ENCODE peak calls at places on chromosomes 4 and X, in eight cellular contexts. Q is left ventricle myocardium inferior; N is activated CD8-positive, alpha-beta T cell treated with anti-CD3 and anti-CD28 coated beads for 36 hours; P is psoas muscle; S is Peyer's patch; M is GM20000; C is IMR-90; D is pancreas. O is an unnamed sample.
A peak's percentile ranks its signal among the peaks of the same experiment; 100 is the strongest.

GRCh38 chrX:148385471-148385870 is 114.9 kb upstream of the AFF2 start:
- DNase-seq in P (no peak), N (no peak), M (no peak), Q (no peak), C (no peak), D (no peak), S (no peak), O (no peak)

GRCh38 chrX:147565239-147565638 is 346.5 kb upstream of the FMR1 start:
- DNase-seq in P (no peak), D (no peak), C (no peak), S (no peak), N (no peak), M (no peak), Q (no peak), O (no peak)

GRCh38 chr4:26206339-26206738 is 114.5 kb upstream of the RBPJ start:
- DNase-seq in Q (no peak), C (peak; percentile 92), P (no peak), M (no peak), N (no peak), D (no peak), S (no peak), O (no peak)

GRCh38 chrX:39957816-39958561 is 139.8 kb downstream of the BCOR start:
- DNase-seq in N (no peak), D (no peak), M (no peak), C (peak; percentile 31), Q (no peak), P (no peak), S (no peak), O (no peak)

GRCh38 chrX:20267599-20267923 is 852 bp upstream of the RPS6KA3 start:
- DNase-seq in M (no peak), Q (no peak), C (peak; percentile 8), P (peak; percentile 53), S (no peak), D (no peak), N (no peak), O (no peak)

GRCh38 chrX:151227637-151228036 is 51.3 kb downstream of the GPR50 start:
- DNase-seq in N (no peak), P (no peak), M (no peak), D (no peak), S (no peak), Q (no peak), C (no peak), O (no peak)

GRCh38 chr4:102678695-102679335 is 82.0 kb downstream of the MANBA start:
- DNase-seq in Q (no peak), M (no peak), S (no peak), P (no peak), C (no peak), D (no peak), N (no peak), O (no peak)

GRCh38 chr4:17400696-17401095 is 111.2 kb downstream of the QDPR start:
- DNase-seq in D (no peak), P (no peak), S (no peak), Q (no peak), C (no peak), M (no peak), N (no peak), O (no peak)

GRCh38 chrX:150582338-150582948 is 14.0 kb downstream of the MTM1 start:
- DNase-seq in M (no peak), S (no peak), P (no peak), D (no peak), Q (no peak), N (no peak), C (no peak), O (no peak)

GRCh38 chrX:66632986-66633385 is 5.9 kb downstream of the EDA2R start:
- DNase-seq in D (no peak), P (no peak), S (no peak), Q (no peak), M (no peak), C (peak; percentile 35), N (no peak), O (no peak)

GRCh38 chr4:175947117-175947722 is 118.4 kb upstream of the WDR17 start:
- DNase-seq in C (peak; percentile 43), N (no peak), Q (no peak), P (no peak), D (no peak), S (no peak), M (peak; percentile 7), O (no peak)

GRCh38 chr4:169618986-169619385 is 1.4 kb upstream of the CLCN3 start:
- DNase-seq in S (no peak), Q (no peak), N (no peak), P (no peak), D (no peak), M (no peak), C (no peak), O (no peak)

GRCh38 chr4:105963461-105964400 is 68.5 kb downstream of the NPNT start:
- DNase-seq in C (no peak), Q (no peak), D (no peak), M (no peak), S (no peak), N (no peak), P (no peak), O (no peak)

GRCh38 chrX:110509778-110510510 is 151.3 kb downstream of the RTL9 start:
- DNase-seq in N (no peak), S (no peak), D (no peak), M (no peak), P (no peak), Q (no peak), C (no peak), O (no peak)

GRCh38 chr4:56637791-56638190 is 43.3 kb downstream of the HOPX start:
- DNase-seq in P (no peak), C (no peak), M (no peak), Q (no peak), S (no peak), N (no peak), D (no peak), O (no peak)

GRCh38 chr4:10354225-10354624 is 103.0 kb downstream of the ZNF518B start:
- DNase-seq in Q (no peak), S (no peak), C (no peak), P (no peak), D (no peak), N (no peak), M (no peak), O (no peak)

GRCh38 chrX:42778096-42778495 is at the start of gene PPP1R2C:
- DNase-seq in M (no peak), P (peak; percentile 45), N (no peak), D (no peak), C (no peak), S (no peak), Q (no peak), O (no peak)

GRCh38 chr4:90113881-90114457 is 13.2 kb upstream of the CCSER1 start:
- DNase-seq in N (no peak), Q (no peak), S (no peak), D (no peak), C (no peak), M (no peak), P (no peak), O (no peak)

GRCh38 chr4:185201983-185202962 is 1.5 kb downstream of the CFAP97 start:
- DNase-seq in D (no peak), N (peak; percentile 11), C (peak; percentile 42), Q (no peak), S (no peak), P (no peak), M (no peak), O (no peak)

GRCh38 chr4:136690363-136690762 is 841.9 kb downstream of the PCDH18 start:
- DNase-seq in M (no peak), S (no peak), N (no peak), D (no peak), Q (no peak), C (peak; percentile 32), P (no peak), O (no peak)

GRCh38 chrX:49286136-49286535 is 16.5 kb downstream of the PPP1R3F start:
- DNase-seq in M (no peak), D (no peak), C (no peak), N (no peak), S (no peak), P (no peak), Q (no peak), O (no peak)

GRCh38 chrX:49278081-49278480 is 8.5 kb downstream of the PPP1R3F start:
- DNase-seq in D (no peak), Q (no peak), C (no peak), S (no peak), P (no peak), N (no peak), M (no peak), O (no peak)

GRCh38 chrX:49286581-49286980 is 16.9 kb upstream of the GAGE10 start:
- DNase-seq in P (no peak), C (no peak), N (no peak), Q (no peak), M (no peak), S (no peak), D (no peak), O (no peak)

GRCh38 chrX:49284212-49284611 is 14.6 kb downstream of the PPP1R3F start:
- DNase-seq in D (no peak), P (no peak), N (no peak), S (no peak), M (no peak), C (no peak), Q (no peak), O (no peak)

GRCh38 chrX:49282647-49283011 is 13.0 kb downstream of the PPP1R3F start:
- DNase-seq in Q (no peak), D (no peak), M (no peak), P (no peak), S (no peak), C (peak; percentile 33), N (no peak), O (no peak)
- TF ChIP-seq CTCF in Q (peak; percentile 43), D (no peak), M (no peak), P (no peak), S (no peak), C (peak; percentile 27), N (no peak), O (peak; percentile 21)

GRCh38 chrX:153651540-153652079 is 4.6 kb downstream of the DUSP9 start:
- DNase-seq in D (no peak), P (peak; percentile 37), C (no peak), Q (no peak), M (peak; percentile 44), S (no peak), N (no peak), O (no peak)
- TF ChIP-seq CTCF in D (no peak), P (no peak), C (peak; percentile 14), Q (peak; percentile 18), M (no peak), S (no peak), N (no peak), O (peak; percentile 35)

GRCh38 chrX:136255543-136255942 is 4.3 kb upstream of the MAP7D3 start:
- DNase-seq in C (no peak), M (no peak), Q (peak; percentile 16), S (no peak), P (no peak), N (no peak), D (no peak), O (no peak)
- TF ChIP-seq CTCF in C (no peak), M (no peak), Q (no peak), S (no peak), P (no peak), N (no peak), D (no peak), O (no peak)

GRCh38 chrX:100685997-100686305 is 42.0 kb downstream of the SRPX2 start:
- DNase-seq in D (no peak), C (no peak), S (no peak), P (no peak), N (no peak), M (no peak), Q (no peak), O (no peak)
- TF ChIP-seq CTCF in D (no peak), C (no peak), S (no peak), P (no peak), N (no peak), M (no peak), Q (no peak), O (no peak)

O was measured in heart right ventricle.